ENCODE peak calls at places on chromosomes 13 and 19, in four cellular contexts. T is BE2C, J is A549, K is right atrium auricular region. M is an unnamed sample.

GRCh38 chr13:40485611-40486517 is 180.6 kb downstream of the FOXO1 start:
- DNase-seq in T (no peak), J (no peak), K (no peak), M (peak)

GRCh38 chr19:44010468-44010867 is 7.7 kb downstream of the ZNF230 start:
- DNase-seq in T (no peak), K (no peak), J (no peak), M (no peak)

GRCh38 chr13:35144496-35144895 is 202.4 kb downstream of the NBEA start:
- DNase-seq in K (no peak), J (no peak), T (peak), M (no peak)

GRCh38 chr13:65461590-65461989 is 1768.5 kb downstream of the PCDH9 start:
- DNase-seq in J (no peak), T (no peak), K (no peak), M (no peak)

GRCh38 chr13:103140001-103140671 is 73.9 kb upstream of the SLC10A2 start:
- DNase-seq in T (peak), K (no peak), J (peak), M (peak)

GRCh38 chr19:51326216-51327065 is 15.0 kb downstream of the IGLON5 start:
- DNase-seq in J (no peak), K (no peak), T (no peak), M (no peak)

GRCh38 chr19:5829567-5830315 is 9.8 kb downstream of the FUT6 start:
- DNase-seq in K (no peak), J (no peak), T (no peak), M (no peak)

GRCh38 chr19:4177146-4177545 is 5.2 kb downstream of the SIRT6 start:
- DNase-seq in J (no peak), T (no peak), K (no peak), M (no peak)

GRCh38 chr13:79973533-79973963 is 367.4 kb downstream of the SPRY2 start:
- DNase-seq in J (peak), T (peak), K (no peak), M (peak)

GRCh38 chr13:27005556-27005955 is 166.1 kb downstream of the USP12 start:
- DNase-seq in T (no peak), K (no peak), J (no peak), M (no peak)

GRCh38 chr13:110912651-110913051 is 2.2 kb downstream of the ANKRD10 start:
- DNase-seq in K (no peak), J (peak), T (no peak), M (no peak)

GRCh38 chr13:101554420-101555125 is 102.1 kb downstream of the ITGBL1 start:
- DNase-seq in K (no peak), T (no peak), J (no peak), M (no peak)

GRCh38 chr13:74250738-74251190 is 116.6 kb upstream of the KLF12 start:
- DNase-seq in J (no peak), K (no peak), T (peak), M (no peak)

GRCh38 chr13:101916758-101917474 is 464.4 kb downstream of the ITGBL1 start:
- DNase-seq in K (no peak), J (no peak), T (peak), M (peak)

GRCh38 chr13:43883636-43884035 is 3.9 kb downstream of the LACC1 start:
- DNase-seq in J (no peak), K (no peak), T (no peak), M (no peak)

GRCh38 chr13:42478531-42479156 is 95.3 kb upstream of the TNFSF11 start:
- DNase-seq in T (no peak), K (no peak), J (peak), M (peak)

GRCh38 chr19:2952953-2953481 is 8.2 kb upstream of the ZNF77 start:
- DNase-seq in T (no peak), K (no peak), J (no peak), M (no peak)

GRCh38 chr19:17706750-17707181 is 12.5 kb upstream of the MAP1S start:
- DNase-seq in T (peak), J (peak), K (no peak), M (no peak)

GRCh38 chr19:48489608-48490216 is 20.5 kb downstream of the CYTH2 start:
- DNase-seq in T (peak), J (peak), K (no peak), M (peak)

GRCh38 chr13:90414691-90415596 is 932.5 kb upstream of the MIR17HG start:
- DNase-seq in T (no peak), J (peak), K (no peak), M (no peak)

GRCh38 chr13:90416519-90416918 is 931.0 kb upstream of the MIR17HG start:
- DNase-seq in J (no peak), T (no peak), K (no peak), M (no peak)

GRCh38 chr13:90416938-90417337 is 930.5 kb upstream of the MIR17HG start:
- DNase-seq in J (no peak), T (no peak), K (no peak), M (no peak)

GRCh38 chr13:90415902-90416301 is 931.6 kb upstream of the MIR17HG start:
- DNase-seq in T (no peak), J (no peak), K (no peak), M (no peak)

GRCh38 chr13:90420683-90421082 is 926.8 kb upstream of the MIR17HG start:
- DNase-seq in J (no peak), K (no peak), T (no peak), M (no peak)
- TF ChIP-seq CTCF in J (no peak), K (no peak), T (peak), M (no peak)

DNA sequence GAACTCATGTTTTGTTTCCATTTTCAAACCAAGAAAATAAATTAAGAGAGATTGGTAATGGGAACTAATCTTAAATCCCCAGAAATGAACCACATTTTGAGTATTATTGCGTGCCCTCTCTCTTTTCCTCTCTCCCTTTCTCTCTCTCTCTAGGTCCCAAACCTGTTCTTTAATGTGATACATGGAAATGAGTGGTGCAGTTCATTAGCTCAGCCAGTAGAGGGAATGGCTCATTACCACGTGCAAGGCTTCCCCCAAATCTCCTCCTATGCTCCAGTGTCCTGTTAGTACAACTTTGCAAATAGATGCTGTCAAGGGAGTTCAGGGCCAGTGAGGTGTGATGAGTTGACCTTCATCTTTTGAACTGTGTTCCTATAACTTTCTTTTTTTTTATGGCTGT is 178.4 kb downstream of the FGF9 start:
- DNase-seq in K (no peak), T (no peak), J (peak), M (peak)
- TF ChIP-seq CTCF in K (peak), T (peak), J (no peak), M (peak)

GRCh38 chr13:113730831-113731191 is 28.2 kb upstream of the TMEM255B start:
- DNase-seq in K (no peak), J (no peak), T (peak), M (no peak)
- TF ChIP-seq CTCF in K (no peak), J (no peak), T (no peak), M (no peak)

DNA sequence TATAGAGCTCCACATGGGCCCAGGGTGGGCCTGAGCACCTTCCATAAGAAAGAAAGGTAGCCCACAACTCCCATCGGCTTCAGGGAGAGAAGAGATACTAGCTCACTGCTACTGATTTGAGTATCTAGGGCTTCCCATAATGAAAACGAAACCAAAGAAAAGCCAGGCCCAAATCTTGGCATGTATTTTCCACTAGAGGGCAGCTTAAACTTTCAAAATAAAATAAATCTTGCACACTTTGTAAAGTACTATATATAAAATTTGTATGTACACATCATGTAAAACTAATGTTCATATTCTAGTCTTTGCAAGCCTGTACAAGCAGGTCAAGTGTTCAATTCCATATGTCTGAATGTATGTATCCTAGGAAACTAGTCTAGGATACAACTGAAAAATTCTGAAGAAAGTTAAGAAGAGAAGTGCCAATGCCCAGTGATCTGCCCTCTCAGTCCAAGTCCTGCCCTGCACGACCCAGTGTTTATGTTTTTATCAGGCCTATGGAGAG is 475.9 kb downstream of the UQCRFS1 start:
- DNase-seq in K (no peak), T (no peak), J (peak), M (peak)
- TF ChIP-seq CTCF in K (peak), T (peak), J (peak), M (peak)

M was measured in GM20000.